ENCODE peak calls at places on chromosomes 16 and 17, in nine cellular contexts. Q, G, B, Y, I, D, W, X and V are unnamed samples.

GRCh38 chr16:81004646-81005353 is 1.9 kb downstream of the CMC2 start:
- DNase-seq in G (peak), I (peak), Q (no peak), X (peak), Y (no peak), W (peak), D (no peak), B (peak), V (peak)

GRCh38 chr16:57028086-57028485 is 38.7 kb downstream of the NLRC5 start:
- DNase-seq in Q (no peak), Y (no peak), X (no peak), W (no peak), G (peak), D (no peak), I (no peak), B (no peak), V (no peak)

GRCh38 chr16:81928975-81929374 is 82.3 kb downstream of the SDR42E1 start:
- DNase-seq in B (no peak), I (no peak), Y (no peak), D (no peak), Q (no peak), X (peak), W (no peak), G (no peak), V (no peak)

GRCh38 chr17:54009502-54009901 is 186.8 kb downstream of the KIF2B start:
- DNase-seq in X (no peak), G (no peak), Y (no peak), Q (no peak), B (no peak), W (no peak), I (no peak), D (no peak), V (no peak)

GRCh38 chr16:83393196-83393981 is 414.4 kb upstream of the HSBP1 start:
- DNase-seq in D (no peak), X (no peak), I (peak), Y (no peak), Q (peak), W (no peak), B (no peak), G (no peak), V (peak)

GRCh38 chr17:60461584-60461983 is 39.3 kb downstream of the CHCT1 start:
- DNase-seq in G (no peak), D (no peak), X (no peak), W (no peak), I (no peak), Q (no peak), B (no peak), Y (no peak), V (no peak)

GRCh38 chr17:43312011-43312410 is 78.2 kb upstream of the RNU2-1 start:
- DNase-seq in G (no peak), I (no peak), X (no peak), B (no peak), Y (no peak), Q (no peak), W (no peak), D (no peak), V (no peak)

GRCh38 chr17:40179923-40180659 is 2.8 kb downstream of the RAPGEFL1 start:
- DNase-seq in X (no peak), W (no peak), B (peak), Y (no peak), I (peak), D (no peak), Q (no peak), G (peak), V (peak)

GRCh38 chr17:2040942-2041560 is 771 bp upstream of the OVCA2 start:
- DNase-seq in B (no peak), D (no peak), W (no peak), Y (no peak), X (no peak), G (no peak), I (no peak), Q (no peak), V (no peak)

GRCh38 chr16:78684040-78684611 is 584.7 kb downstream of the WWOX start:
- DNase-seq in G (peak), D (no peak), W (no peak), Y (no peak), X (peak), B (peak), I (peak), Q (peak), V (no peak)

GRCh38 chr16:28503470-28504259 is 3.0 kb downstream of the IL27 start:
- DNase-seq in Y (no peak), Q (no peak), G (peak), I (no peak), X (no peak), W (no peak), B (no peak), D (no peak), V (no peak)

GRCh38 chr17:36824678-36825091 is 112.6 kb upstream of the LHX1 start:
- DNase-seq in G (no peak), Y (no peak), Q (no peak), I (no peak), B (no peak), W (no peak), X (no peak), D (no peak), V (peak)

GRCh38 chr17:2751482-2751881 is 2.0 kb upstream of the CCDC92B start:
- DNase-seq in Q (no peak), Y (no peak), X (no peak), W (no peak), I (no peak), D (no peak), B (no peak), G (no peak), V (no peak)

GRCh38 chr17:82691714-82692113 is 6.8 kb downstream of the RAB40B start:
- DNase-seq in Q (no peak), X (no peak), I (no peak), D (no peak), B (no peak), W (no peak), G (no peak), Y (no peak), V (no peak)

GRCh38 chr16:85291302-85292148 is 179.3 kb upstream of the CIBAR2 start:
- DNase-seq in Y (peak), D (no peak), Q (no peak), G (no peak), X (no peak), W (no peak), B (no peak), I (no peak), V (no peak)

GRCh38 chr16:65071371-65072311 is 50.2 kb downstream of the CDH11 start:
- DNase-seq in B (no peak), X (peak), G (no peak), Y (peak), I (peak), Q (peak), W (no peak), D (peak), V (peak)

GRCh38 chr16:47056704-47057630 is 83.5 kb upstream of the DNAJA2 start:
- DNase-seq in G (no peak), X (no peak), D (no peak), Q (peak), Y (no peak), W (no peak), I (no peak), B (no peak), V (no peak)

GRCh38 chr16:3158498-3159314 is 23.9 kb downstream of the ZNF213 start:
- DNase-seq in X (peak), D (peak), I (peak), G (peak), B (peak), W (peak), Q (peak), Y (peak), V (peak)

GRCh38 chr17:13337864-13338371 is 263.8 kb downstream of the HS3ST3A1 start:
- DNase-seq in Y (no peak), X (peak), Q (no peak), W (peak), B (peak), I (peak), D (peak), G (no peak), V (peak)

GRCh38 chr16:29900102-29900887 is at the start of gene ASPHD1:
- DNase-seq in D (peak), W (peak), G (peak), B (no peak), X (peak), Q (peak), I (peak), Y (peak), V (peak)

GRCh38 chr17:77831497-77832179 is 126.9 kb upstream of the TNRC6C start:
- DNase-seq in I (peak), X (no peak), Y (no peak), B (peak), W (no peak), Q (no peak), D (no peak), G (no peak), V (peak)

GRCh38 chr17:60445144-60445543 is 22.9 kb downstream of the CHCT1 start:
- DNase-seq in B (no peak), D (no peak), W (no peak), X (no peak), I (peak), Q (no peak), G (no peak), Y (no peak), V (no peak)

GRCh38 chr16:76535-77272 is 1.3 kb upstream of the MPG start:
- DNase-seq in B (no peak), Y (no peak), W (no peak), D (peak), I (peak), G (peak), X (peak), Q (peak), V (peak)

GRCh38 chr16:554640-555413 is 5.4 kb upstream of the PRR35 start:
- DNase-seq in W (no peak), G (no peak), X (no peak), Y (no peak), Q (no peak), I (peak), D (no peak), B (no peak), V (peak)

GRCh38 chr17:67982034-67982640 is 14.1 kb downstream of the C17orf58 start:
- DNase-seq in X (no peak), W (no peak), Y (no peak), I (no peak), D (no peak), G (no peak), B (no peak), Q (no peak), V (no peak)

GRCh38 chr16:2086812-2087425 is 39.1 kb downstream of the TSC2 start:
- DNase-seq in G (no peak), W (no peak), X (no peak), I (no peak), Y (no peak), D (no peak), Q (no peak), B (no peak), V (no peak)

GRCh38 chr17:50626037-50626574 is 8.6 kb upstream of the ABCC3 start:
- DNase-seq in X (peak), G (peak), Y (peak), W (peak), Q (no peak), I (peak), B (peak), D (peak), V (peak)

GRCh38 chr16:20789130-20789529 is 17.1 kb downstream of the ERI2 start:
- DNase-seq in Q (no peak), I (no peak), B (no peak), D (no peak), W (no peak), X (no peak), G (no peak), Y (no peak), V (no peak)

GRCh38 chr17:9991796-9992195 is 86.7 kb upstream of the RCVRN start:
- DNase-seq in G (no peak), W (no peak), I (no peak), X (no peak), Q (no peak), Y (no peak), B (no peak), D (no peak), V (no peak)

GRCh38 chr16:90001761-90002503 is 17.3 kb downstream of the DBNDD1 start:
- DNase-seq in D (no peak), I (no peak), W (no peak), Y (peak), G (no peak), X (no peak), B (no peak), Q (no peak), V (peak)

GRCh38 chr16:86608301-86608747 is 30.0 kb downstream of the FOXL1 start:
- DNase-seq in Y (no peak), D (no peak), Q (no peak), G (no peak), W (no peak), I (peak), B (no peak), X (no peak), V (no peak)
- TF ChIP-seq CTCF in Y (no peak), D (no peak), Q (no peak), G (no peak), W (no peak), I (peak), B (no peak), X (no peak), V (peak)

GRCh38 chr17:6940186-6940649 is 55.6 kb upstream of the ALOX12 start:
- DNase-seq in D (no peak), Q (no peak), I (no peak), Y (no peak), G (no peak), B (no peak), W (no peak), X (no peak), V (no peak)

GRCh38 chr17:6941989-6942388 is 53.9 kb upstream of the ALOX12 start:
- DNase-seq in Q (no peak), I (no peak), W (no peak), Y (no peak), D (no peak), X (no peak), B (no peak), G (no peak), V (no peak)

GRCh38 chr17:6938637-6939036 is 57.2 kb upstream of the ALOX12 start:
- DNase-seq in B (no peak), W (peak), Y (no peak), G (no peak), X (no peak), I (no peak), D (no peak), Q (no peak), V (no peak)

GRCh38 chr17:6930754-6931153 is 65.1 kb upstream of the ALOX12 start:
- DNase-seq in Y (no peak), X (no peak), I (no peak), D (no peak), B (no peak), W (no peak), Q (no peak), G (no peak), V (no peak)

DNA sequence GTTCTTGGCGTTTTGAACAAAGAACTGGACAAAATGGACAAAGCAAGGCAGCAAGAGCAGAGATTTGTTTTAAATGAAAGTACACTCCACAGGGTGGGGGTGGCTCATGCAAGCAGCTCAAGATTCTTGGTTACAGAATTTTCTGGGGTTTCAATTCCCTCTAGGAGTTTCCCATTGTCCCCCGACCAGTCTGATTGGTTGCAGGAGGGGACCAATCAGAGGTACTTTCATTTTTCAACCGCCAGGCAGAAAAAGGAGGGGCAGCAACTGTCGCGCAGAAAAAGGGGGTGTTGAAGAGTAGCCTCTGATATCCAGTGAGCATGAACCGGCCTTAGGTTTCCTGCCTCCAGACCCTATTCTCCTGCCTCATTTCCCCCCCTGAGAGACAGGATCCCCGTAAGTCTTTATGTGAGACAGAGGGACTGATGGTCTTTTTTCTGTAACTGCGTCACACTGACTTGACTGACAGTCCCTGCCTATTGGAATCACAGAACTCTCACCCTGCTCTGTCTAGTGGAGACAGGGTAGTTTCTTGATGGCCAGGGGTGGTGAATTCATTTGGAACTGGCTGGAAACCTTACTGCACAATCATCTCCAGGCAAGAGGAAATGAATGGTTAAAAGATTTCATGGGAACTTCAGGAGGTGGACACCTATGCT is 59.4 kb upstream of the ALOX12 start:
- DNase-seq in X (no peak), B (no peak), G (no peak), I (peak), W (no peak), Q (no peak), D (no peak), Y (peak), V (no peak)
- H3K4me3 ChIP-seq in X (no peak), B (peak), G (peak), I (peak), W (no peak), Q (peak), D (no peak), Y (peak), V (peak)

GRCh38 chr16:14394834-14395233 is 235.2 kb downstream of the PARN start:
- DNase-seq in G (no peak), X (no peak), I (no peak), Y (no peak), Q (no peak), D (no peak), W (no peak), B (no peak), V (no peak)

GRCh38 chr16:14398014-14398717 is 231.9 kb downstream of the PARN start:
- DNase-seq in I (peak), Y (no peak), W (no peak), G (no peak), D (no peak), B (no peak), Q (no peak), X (no peak), V (no peak)

GRCh38 chr16:14400285-14400977 is 229.6 kb downstream of the PARN start:
- DNase-seq in D (no peak), I (no peak), Q (no peak), Y (no peak), G (no peak), W (no peak), B (no peak), X (no peak), V (no peak)

GRCh38 chr16:14401839-14402115 is 228.3 kb downstream of the PARN start:
- DNase-seq in I (peak), Y (no peak), D (no peak), W (no peak), B (peak), G (no peak), X (peak), Q (no peak), V (no peak)

GRCh38 chr16:14399397-14400284 is 230.4 kb downstream of the PARN start:
- DNase-seq in D (peak), G (peak), X (no peak), W (peak), B (peak), Y (peak), Q (no peak), I (peak), V (peak)
- TF ChIP-seq CTCF in D (no peak), G (no peak), X (no peak), W (no peak), B (no peak), Y (no peak), Q (no peak), I (no peak), V (no peak)

DNA sequence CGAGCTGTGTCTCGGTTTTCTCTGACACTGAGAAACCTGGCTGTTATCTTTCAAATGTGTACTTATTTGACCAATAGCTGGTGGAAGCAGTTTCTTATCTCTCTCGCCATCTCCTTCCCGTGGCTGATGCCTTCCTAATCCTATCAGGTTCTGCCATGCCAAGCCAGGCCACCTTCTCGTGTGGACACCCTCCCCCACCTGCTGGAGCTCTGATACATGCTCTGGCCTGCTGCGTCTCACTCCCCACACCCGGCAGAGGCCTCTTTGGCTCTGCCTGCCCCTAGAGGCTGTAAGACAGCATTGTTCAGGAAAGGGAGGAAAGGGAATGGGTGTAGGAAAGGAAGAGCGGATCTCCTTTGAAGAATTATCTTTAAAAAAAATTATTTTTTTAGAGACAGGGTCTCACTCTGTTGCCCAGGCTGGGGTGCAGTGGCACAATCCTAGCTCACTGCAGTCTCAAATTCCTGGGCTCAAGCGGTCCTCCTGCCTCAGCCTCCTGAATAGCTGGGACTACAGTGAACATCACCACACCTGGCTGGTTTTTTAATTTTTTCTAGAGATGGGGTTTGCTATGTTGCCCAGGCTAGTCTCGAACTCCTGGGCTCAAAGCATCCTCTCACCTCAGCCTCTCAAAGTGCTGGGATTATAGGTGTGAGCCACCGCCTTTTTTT is 7.5 kb upstream of the ARMC5 start:
- DNase-seq in I (peak), X (peak), D (peak), G (peak), Q (no peak), W (peak), B (no peak), Y (no peak), V (peak)
- H3K4me3 ChIP-seq in I (no peak), X (no peak), D (no peak), G (no peak), Q (no peak), W (no peak), B (no peak), Y (no peak), V (no peak)